ENCODE peak calls at places on chromosomes 5 and 9, in eight cellular contexts. J, L, D, Q, R, T, I and C are unnamed samples.
A peak's percentile ranks its signal among the peaks of the same experiment; 100 is the strongest.

GRCh38 chr5:160119142-160119904 is at the start of gene PWWP2A:
- DNase-seq in I (peak; percentile 100), Q (peak; percentile 99), L (peak; percentile 99), D (peak; percentile 98), R (peak; percentile 98), J (peak; percentile 100), T (peak; percentile 98), C (peak; percentile 99)

GRCh38 chr5:139065296-139065695 is 132.9 kb downstream of the SIL1 start:
- DNase-seq in I (no peak), R (no peak), L (peak; percentile 31), Q (no peak), J (peak; percentile 22), T (no peak), D (no peak), C (no peak)

GRCh38 chr9:109906766-109907382 is 126.9 kb downstream of the PALM2AKAP2 start:
- DNase-seq in Q (no peak), D (no peak), T (no peak), J (peak; percentile 7), L (no peak), R (no peak), I (no peak), C (no peak)

GRCh38 chr9:25678147-25678666 is at the start of gene TUSC1:
- DNase-seq in I (peak; percentile 60), L (peak; percentile 75), Q (peak; percentile 19), J (peak; percentile 72), T (peak; percentile 93), D (peak; percentile 88), R (peak; percentile 88), C (peak; percentile 94)

GRCh38 chr9:108056805-108057386 is 567.3 kb upstream of the KLF4 start:
- DNase-seq in Q (peak; percentile 54), T (no peak), I (no peak), R (no peak), D (no peak), J (peak; percentile 76), L (no peak), C (no peak)

GRCh38 chr5:17218353-17219005 is 1.0 kb downstream of the BASP1 start:
- DNase-seq in L (no peak), I (no peak), Q (no peak), R (peak; percentile 23), T (peak; percentile 72), D (peak; percentile 52), J (peak; percentile 63), C (peak; percentile 71)

GRCh38 chr5:176438959-176439757 is 9.0 kb upstream of the FAF2 start:
- DNase-seq in I (no peak), Q (no peak), L (no peak), R (no peak), D (no peak), T (no peak), J (peak; percentile 95), C (no peak)

GRCh38 chr9:97570899-97571298 is 62.3 kb downstream of the TSTD2 start:
- DNase-seq in I (no peak), Q (no peak), T (peak; percentile 62), L (no peak), J (no peak), R (peak; percentile 85), D (no peak), C (no peak)

GRCh38 chr5:180618830-180619562 is 27.7 kb upstream of the SCGB3A1 start:
- DNase-seq in J (no peak), D (no peak), Q (peak; percentile 81), R (no peak), I (no peak), T (no peak), L (no peak), C (no peak)

GRCh38 chr5:102720954-102721353 is 34.2 kb upstream of the PAM start:
- DNase-seq in J (no peak), D (no peak), Q (no peak), L (no peak), T (no peak), I (no peak), R (no peak), C (no peak)

GRCh38 chr5:95858661-95859326 is 36.3 kb upstream of the GLRX start:
- DNase-seq in I (peak; percentile 81), D (peak; percentile 91), T (peak; percentile 95), R (peak; percentile 84), L (peak; percentile 90), J (peak; percentile 93), Q (peak; percentile 95), C (peak; percentile 99)

GRCh38 chr5:33343661-33344327 is 97.0 kb upstream of the TARS1 start:
- DNase-seq in L (no peak), I (no peak), T (no peak), Q (no peak), J (peak; percentile 91), D (no peak), R (no peak), C (no peak)

GRCh38 chr9:120545691-120546565 is 34.0 kb downstream of the CDK5RAP2 start:
- DNase-seq in I (no peak), T (no peak), R (no peak), J (no peak), D (no peak), Q (no peak), L (no peak), C (no peak)

GRCh38 chr5:6820851-6821479 is 107.7 kb downstream of the TENT4A start:
- DNase-seq in T (no peak), D (no peak), I (no peak), J (peak; percentile 60), L (no peak), Q (peak; percentile 46), R (no peak), C (no peak)

GRCh38 chr9:561430-561829 is 280.1 kb upstream of the DMRT1 start:
- DNase-seq in L (no peak), D (no peak), J (peak; percentile 68), I (no peak), R (no peak), Q (no peak), T (no peak), C (no peak)

GRCh38 chr9:91117959-91118651 is 243.6 kb downstream of the AUH start:
- DNase-seq in L (peak; percentile 73), T (peak; percentile 98), Q (no peak), I (peak; percentile 87), D (peak; percentile 87), J (no peak), R (peak; percentile 85), C (peak; percentile 86)

GRCh38 chr5:68661237-68661636 is 432.6 kb upstream of the SLC30A5 start:
- DNase-seq in L (peak; percentile 38), J (peak; percentile 27), Q (peak; percentile 13), R (no peak), I (no peak), T (no peak), D (no peak), C (no peak)

GRCh38 chr5:96661101-96661840 is 905 bp upstream of the CAST start:
- DNase-seq in I (peak; percentile 19), T (no peak), D (peak; percentile 59), R (no peak), L (no peak), J (peak; percentile 46), Q (peak; percentile 35), C (peak; percentile 72)

GRCh38 chr9:131278421-131279111 is 2.3 kb upstream of the FAM78A start:
- DNase-seq in I (no peak), J (no peak), Q (no peak), R (no peak), D (peak; percentile 66), T (no peak), L (no peak), C (no peak)

GRCh38 chr5:15522141-15522540 is 22.2 kb downstream of the FBXL7 start:
- DNase-seq in I (no peak), R (no peak), T (no peak), J (no peak), L (no peak), D (no peak), Q (no peak), C (no peak)

GRCh38 chr9:30140415-30140814 is 2244.0 kb upstream of the ACO1 start:
- DNase-seq in T (no peak), D (no peak), I (no peak), R (no peak), J (no peak), L (no peak), Q (no peak), C (no peak)

GRCh38 chr5:79464695-79465332 is 49.1 kb downstream of the HOMER1 start:
- DNase-seq in D (no peak), Q (peak; percentile 44), R (no peak), I (no peak), J (peak; percentile 52), L (no peak), T (no peak), C (no peak)

GRCh38 chr9:122090287-122090883 is 2.7 kb downstream of the TTLL11 start:
- DNase-seq in T (no peak), J (no peak), L (no peak), Q (no peak), D (no peak), I (no peak), R (no peak), C (peak; percentile 17)

GRCh38 chr5:83608122-83608521 is 112.5 kb downstream of the HAPLN1 start:
- DNase-seq in J (peak; percentile 67), R (no peak), I (peak; percentile 12), D (no peak), L (peak; percentile 28), T (no peak), Q (peak; percentile 37), C (no peak)
- TF ChIP-seq CTCF in J (peak; percentile 68), R (peak; percentile 53), I (peak; percentile 34), D (peak; percentile 30), L (peak; percentile 12), T (peak; percentile 43), Q (peak; percentile 34), C (peak; percentile 41)

DNA sequence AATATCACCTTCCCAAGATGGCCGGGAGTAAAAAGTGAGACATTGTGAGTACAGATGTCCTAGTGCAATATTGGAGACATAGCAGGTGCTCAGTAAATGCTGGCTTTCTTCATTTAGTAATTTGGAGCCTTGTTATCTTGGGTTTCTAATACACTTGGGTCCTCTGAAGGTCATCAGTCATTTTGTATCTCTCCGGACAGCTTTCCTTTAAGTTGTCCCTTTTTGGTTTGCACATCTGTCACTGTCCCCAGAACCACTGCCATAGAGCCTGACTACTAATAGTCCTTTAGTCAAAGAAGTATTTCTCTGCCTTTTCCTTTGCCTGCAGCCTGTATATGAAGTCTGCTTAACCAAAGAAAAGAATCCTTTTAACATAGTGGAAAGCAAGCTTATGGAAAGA is 7.8 kb upstream of the ANGPTL2 start:
- DNase-seq in Q (no peak), L (no peak), J (no peak), R (no peak), I (no peak), T (no peak), D (no peak), C (no peak)
- H3K4me1 ChIP-seq in Q (peaks cover 14% of the 10 kb centered on the region), L (peaks cover 24% of the 10 kb centered on the region), J (peaks cover 21% of the 10 kb centered on the region), R (peaks cover 78% of the 10 kb centered on the region), I (no peaks in the 10 kb centered on the region), T (peaks cover 45% of the 10 kb centered on the region), D (no peaks in the 10 kb centered on the region), C (peaks cover 41% of the 10 kb centered on the region)

GRCh38 chr9:92890761-92891160 is 12.9 kb upstream of the ZNF484 start:
- DNase-seq in J (no peak), Q (no peak), I (no peak), R (no peak), D (no peak), L (no peak), T (no peak), C (no peak)
- TF ChIP-seq CTCF in J (no peak), Q (no peak), I (no peak), R (no peak), D (no peak), L (no peak), T (no peak), C (no peak)

DNA sequence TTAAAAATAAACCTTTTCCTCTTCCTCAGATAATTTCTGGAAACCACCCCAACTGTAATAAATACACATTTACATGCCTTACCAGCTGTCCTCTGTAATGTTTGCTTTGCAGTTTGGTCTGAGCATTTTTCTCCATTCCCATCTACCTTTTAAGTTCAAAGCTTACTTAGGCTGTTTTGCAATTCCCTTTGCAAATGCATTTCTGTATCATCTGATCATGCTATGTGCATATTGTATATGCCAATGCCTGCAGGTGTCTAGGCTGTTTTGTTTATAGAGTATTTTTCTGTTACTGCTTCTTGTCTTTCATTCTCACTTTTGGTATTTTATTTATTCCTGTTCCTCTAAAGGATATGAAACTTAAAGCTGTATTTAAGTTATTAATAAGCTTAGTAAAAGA is 86.3 kb downstream of the SLC44A1 start:
- DNase-seq in I (no peak), D (no peak), R (no peak), J (no peak), T (no peak), Q (no peak), L (no peak), C (no peak)
- H3K4me1 ChIP-seq in I (no peaks in the 10 kb centered on the region), D (peaks cover 27% of the 10 kb centered on the region), R (peaks cover 19% of the 10 kb centered on the region), J (peaks cover 4% of the 10 kb centered on the region), T (peaks cover 10% of the 10 kb centered on the region), Q (peaks cover 25% of the 10 kb centered on the region), L (peaks cover 21% of the 10 kb centered on the region), C (no peaks in the 10 kb centered on the region)